ENCODE peak calls at places on chromosomes 1 and 21, in nine cellular contexts. One of them, this sample, is unnamed.

GRCh38 chr1:231883382-231883781 is 256.8 kb downstream of the DISC1 start:
- DNase-seq in amniotic stem cell: no peak
- DNase-seq in spleen: no peak
- DNase-seq in astrocyte of the hippocampus: no peak
- DNase-seq in T-helper 9 cell: no peak
- DNase-seq in stimulated activated CD8-positive, alpha-beta memory T cell treated with anti-CD3 and anti-CD28 coated beads, Interleukin-12 subunit alpha, Interleukin-12 subunit beta, amount 100 ng/mL, for 1 hour: no peak
- DNase-seq in upper lobe of right lung: no peak
- DNase-seq in caudate nucleus: no peak
- DNase-seq in fibroblast of lung: no peak
- DNase-seq in this sample: no peak

GRCh38 chr1:169513208-169513607 is 27.5 kb upstream of the SLC19A2 start:
- DNase-seq in stimulated activated CD8-positive, alpha-beta memory T cell treated with anti-CD3 and anti-CD28 coated beads, Interleukin-12 subunit alpha, Interleukin-12 subunit beta, amount 100 ng/mL, for 1 hour: no peak
- DNase-seq in amniotic stem cell: no peak
- DNase-seq in fibroblast of lung: no peak
- DNase-seq in astrocyte of the hippocampus: no peak
- DNase-seq in upper lobe of right lung: no peak
- DNase-seq in spleen: no peak
- DNase-seq in T-helper 9 cell: no peak
- DNase-seq in caudate nucleus: no peak
- DNase-seq in this sample: no peak

GRCh38 chr1:225768662-225769426 is 8.8 kb upstream of the SRP9 start:
- DNase-seq in T-helper 9 cell: no peak
- DNase-seq in astrocyte of the hippocampus: no peak
- DNase-seq in fibroblast of lung: no peak
- DNase-seq in amniotic stem cell: no peak
- DNase-seq in stimulated activated CD8-positive, alpha-beta memory T cell treated with anti-CD3 and anti-CD28 coated beads, Interleukin-12 subunit alpha, Interleukin-12 subunit beta, amount 100 ng/mL, for 1 hour: no peak
- DNase-seq in upper lobe of right lung: no peak
- DNase-seq in caudate nucleus: no peak
- DNase-seq in spleen: peak
- DNase-seq in this sample: no peak

GRCh38 chr1:233294991-233295774 is at the start of gene PCNX2:
- DNase-seq in astrocyte of the hippocampus: peak
- DNase-seq in upper lobe of right lung: peak
- DNase-seq in caudate nucleus: peak
- DNase-seq in fibroblast of lung: peak
- DNase-seq in spleen: peak
- DNase-seq in T-helper 9 cell: peak
- DNase-seq in stimulated activated CD8-positive, alpha-beta memory T cell treated with anti-CD3 and anti-CD28 coated beads, Interleukin-12 subunit alpha, Interleukin-12 subunit beta, amount 100 ng/mL, for 1 hour: peak
- DNase-seq in amniotic stem cell: peak
- DNase-seq in this sample: peak

GRCh38 chr1:181033799-181034391 is at the start of gene MR1:
- DNase-seq in caudate nucleus: peak
- DNase-seq in amniotic stem cell: peak
- DNase-seq in upper lobe of right lung: no peak
- DNase-seq in fibroblast of lung: peak
- DNase-seq in astrocyte of the hippocampus: peak
- DNase-seq in T-helper 9 cell: peak
- DNase-seq in stimulated activated CD8-positive, alpha-beta memory T cell treated with anti-CD3 and anti-CD28 coated beads, Interleukin-12 subunit alpha, Interleukin-12 subunit beta, amount 100 ng/mL, for 1 hour: no peak
- DNase-seq in spleen: no peak
- DNase-seq in this sample: peak

GRCh38 chr1:43279161-43279560 is 6.2 kb downstream of the C1orf210 start:
- DNase-seq in T-helper 9 cell: no peak
- DNase-seq in spleen: peak
- DNase-seq in stimulated activated CD8-positive, alpha-beta memory T cell treated with anti-CD3 and anti-CD28 coated beads, Interleukin-12 subunit alpha, Interleukin-12 subunit beta, amount 100 ng/mL, for 1 hour: no peak
- DNase-seq in upper lobe of right lung: peak
- DNase-seq in amniotic stem cell: no peak
- DNase-seq in fibroblast of lung: no peak
- DNase-seq in astrocyte of the hippocampus: no peak
- DNase-seq in caudate nucleus: no peak
- DNase-seq in this sample: no peak

GRCh38 chr1:59674605-59675004 is 140.1 kb upstream of the HOOK1 start:
- DNase-seq in T-helper 9 cell: no peak
- DNase-seq in stimulated activated CD8-positive, alpha-beta memory T cell treated with anti-CD3 and anti-CD28 coated beads, Interleukin-12 subunit alpha, Interleukin-12 subunit beta, amount 100 ng/mL, for 1 hour: no peak
- DNase-seq in caudate nucleus: no peak
- DNase-seq in spleen: no peak
- DNase-seq in fibroblast of lung: peak
- DNase-seq in amniotic stem cell: no peak
- DNase-seq in astrocyte of the hippocampus: no peak
- DNase-seq in upper lobe of right lung: no peak
- DNase-seq in this sample: no peak

GRCh38 chr1:167791281-167792209 is 69.8 kb downstream of the MPZL1 start:
- DNase-seq in T-helper 9 cell: no peak
- DNase-seq in spleen: no peak
- DNase-seq in amniotic stem cell: no peak
- DNase-seq in astrocyte of the hippocampus: no peak
- DNase-seq in stimulated activated CD8-positive, alpha-beta memory T cell treated with anti-CD3 and anti-CD28 coated beads, Interleukin-12 subunit alpha, Interleukin-12 subunit beta, amount 100 ng/mL, for 1 hour: no peak
- DNase-seq in upper lobe of right lung: no peak
- DNase-seq in caudate nucleus: peak
- DNase-seq in fibroblast of lung: peak
- DNase-seq in this sample: no peak

GRCh38 chr1:234515821-234516241 is 36.9 kb upstream of the TARBP1 start:
- DNase-seq in amniotic stem cell: peak
- DNase-seq in stimulated activated CD8-positive, alpha-beta memory T cell treated with anti-CD3 and anti-CD28 coated beads, Interleukin-12 subunit alpha, Interleukin-12 subunit beta, amount 100 ng/mL, for 1 hour: no peak
- DNase-seq in astrocyte of the hippocampus: peak
- DNase-seq in caudate nucleus: peak
- DNase-seq in fibroblast of lung: peak
- DNase-seq in spleen: no peak
- DNase-seq in upper lobe of right lung: no peak
- DNase-seq in T-helper 9 cell: no peak
- DNase-seq in this sample: peak

GRCh38 chr1:183586897-183587296 is 3.4 kb downstream of the NCF2 start:
- DNase-seq in fibroblast of lung: no peak
- DNase-seq in spleen: no peak
- DNase-seq in caudate nucleus: no peak
- DNase-seq in upper lobe of right lung: no peak
- DNase-seq in amniotic stem cell: no peak
- DNase-seq in astrocyte of the hippocampus: no peak
- DNase-seq in T-helper 9 cell: no peak
- DNase-seq in stimulated activated CD8-positive, alpha-beta memory T cell treated with anti-CD3 and anti-CD28 coated beads, Interleukin-12 subunit alpha, Interleukin-12 subunit beta, amount 100 ng/mL, for 1 hour: no peak
- DNase-seq in this sample: no peak

GRCh38 chr21:39843916-39844315 is 23.3 kb upstream of the PCP4 start:
- DNase-seq in spleen: no peak
- DNase-seq in upper lobe of right lung: no peak
- DNase-seq in stimulated activated CD8-positive, alpha-beta memory T cell treated with anti-CD3 and anti-CD28 coated beads, Interleukin-12 subunit alpha, Interleukin-12 subunit beta, amount 100 ng/mL, for 1 hour: no peak
- DNase-seq in T-helper 9 cell: no peak
- DNase-seq in caudate nucleus: no peak
- DNase-seq in amniotic stem cell: no peak
- DNase-seq in astrocyte of the hippocampus: no peak
- DNase-seq in fibroblast of lung: no peak
- DNase-seq in this sample: no peak

GRCh38 chr1:240739139-240739538 is 127.2 kb upstream of the GREM2 start:
- DNase-seq in amniotic stem cell: peak
- DNase-seq in astrocyte of the hippocampus: peak
- DNase-seq in caudate nucleus: no peak
- DNase-seq in stimulated activated CD8-positive, alpha-beta memory T cell treated with anti-CD3 and anti-CD28 coated beads, Interleukin-12 subunit alpha, Interleukin-12 subunit beta, amount 100 ng/mL, for 1 hour: no peak
- DNase-seq in fibroblast of lung: peak
- DNase-seq in spleen: no peak
- DNase-seq in T-helper 9 cell: no peak
- DNase-seq in upper lobe of right lung: no peak
- DNase-seq in this sample: peak

GRCh38 chr1:14113841-14114567 is 414.0 kb downstream of the PRDM2 start:
- DNase-seq in spleen: no peak
- DNase-seq in fibroblast of lung: peak
- DNase-seq in upper lobe of right lung: peak
- DNase-seq in stimulated activated CD8-positive, alpha-beta memory T cell treated with anti-CD3 and anti-CD28 coated beads, Interleukin-12 subunit alpha, Interleukin-12 subunit beta, amount 100 ng/mL, for 1 hour: no peak
- DNase-seq in caudate nucleus: peak
- DNase-seq in amniotic stem cell: no peak
- DNase-seq in astrocyte of the hippocampus: peak
- DNase-seq in T-helper 9 cell: no peak
- DNase-seq in this sample: no peak

GRCh38 chr1:207020016-207020708 is 12.4 kb downstream of the C1orf116 start:
- DNase-seq in astrocyte of the hippocampus: no peak
- DNase-seq in stimulated activated CD8-positive, alpha-beta memory T cell treated with anti-CD3 and anti-CD28 coated beads, Interleukin-12 subunit alpha, Interleukin-12 subunit beta, amount 100 ng/mL, for 1 hour: no peak
- DNase-seq in upper lobe of right lung: no peak
- DNase-seq in spleen: no peak
- DNase-seq in caudate nucleus: no peak
- DNase-seq in fibroblast of lung: no peak
- DNase-seq in amniotic stem cell: no peak
- DNase-seq in T-helper 9 cell: no peak
- DNase-seq in this sample: no peak

GRCh38 chr1:89843279-89844121 is 22.7 kb downstream of the LRRC8D start:
- DNase-seq in upper lobe of right lung: peak
- DNase-seq in fibroblast of lung: peak
- DNase-seq in caudate nucleus: peak
- DNase-seq in stimulated activated CD8-positive, alpha-beta memory T cell treated with anti-CD3 and anti-CD28 coated beads, Interleukin-12 subunit alpha, Interleukin-12 subunit beta, amount 100 ng/mL, for 1 hour: peak
- DNase-seq in T-helper 9 cell: peak
- DNase-seq in amniotic stem cell: peak
- DNase-seq in astrocyte of the hippocampus: peak
- DNase-seq in spleen: peak
- DNase-seq in this sample: peak

This sample was measured in foreskin melanocyte.